ENCODE peak calls at places on chromosome 5, in seven cellular contexts. O is NCI-H82; F is CD4-positive, CD25-positive, alpha-beta regulatory T cell; D is activated CD8-positive, alpha-beta memory T cell treated with anti-CD3 and anti-CD28 coated beads for 24 hours; Y is body of pancreas; A is CD8-positive, alpha-beta T cell; S is effector CD4-positive, alpha-beta T cell. P is an unnamed sample.

GRCh38 chr5:131649160-131649559 is 14.1 kb upstream of the RAPGEF6 start:
- DNase-seq in S (no peak), Y (no peak), F (no peak), A (no peak), D (no peak), O (no peak), P (no peak)

GRCh38 chr5:179142434-179143198 is 82.4 kb downstream of the ZNF354C start:
- DNase-seq in O (no peak), S (no peak), A (no peak), D (no peak), Y (no peak), F (peak), P (no peak)

GRCh38 chr5:102654559-102655354 is 100.3 kb upstream of the PAM start:
- DNase-seq in O (no peak), A (no peak), Y (no peak), D (no peak), F (no peak), S (no peak), P (no peak)

GRCh38 chr5:111530298-111530740 is 18.0 kb upstream of the STARD4 start:
- DNase-seq in A (peak), D (peak), O (no peak), Y (peak), S (peak), F (peak), P (peak)

GRCh38 chr5:107957023-107957422 is 286.3 kb upstream of the EFNA5 start:
- DNase-seq in O (peak), A (no peak), S (no peak), D (no peak), F (no peak), Y (no peak), P (no peak)

GRCh38 chr5:83473344-83474169 is 2.0 kb downstream of the VCAN start:
- DNase-seq in S (no peak), D (peak), A (no peak), O (peak), Y (peak), F (peak), P (peak)

GRCh38 chr5:54637654-54638053 is 120.1 kb downstream of the SNX18 start:
- DNase-seq in O (no peak), S (no peak), D (no peak), F (no peak), Y (no peak), A (no peak), P (no peak)

GRCh38 chr5:87393331-87393730 is 19.4 kb downstream of the CCNH start:
- DNase-seq in O (no peak), S (no peak), Y (no peak), F (no peak), A (no peak), D (no peak), P (no peak)

GRCh38 chr5:178289438-178289837 is 56.8 kb upstream of the PHYKPL start:
- DNase-seq in O (no peak), A (no peak), Y (no peak), S (no peak), F (no peak), D (no peak), P (no peak)

GRCh38 chr5:44252545-44252944 is 136.7 kb downstream of the FGF10 start:
- DNase-seq in S (no peak), D (no peak), O (no peak), F (no peak), A (no peak), Y (no peak), P (no peak)

GRCh38 chr5:31149072-31149471 is 44.4 kb upstream of the CDH6 start:
- DNase-seq in O (no peak), F (no peak), D (no peak), Y (no peak), S (no peak), A (no peak), P (no peak)

GRCh38 chr5:111853748-111854147 is 96.8 kb upstream of the NREP start:
- DNase-seq in S (no peak), A (no peak), D (no peak), Y (no peak), O (no peak), F (no peak), P (no peak)

GRCh38 chr5:64655596-64655995 is 34.7 kb upstream of the SHISAL2B start:
- DNase-seq in O (no peak), D (no peak), F (no peak), S (no peak), Y (no peak), A (no peak), P (no peak)

GRCh38 chr5:133370281-133370890 is 242.0 kb downstream of the FSTL4 start:
- DNase-seq in Y (no peak), D (peak), O (peak), S (no peak), F (no peak), A (no peak), P (peak)

GRCh38 chr5:155471027-155471426 is 457.5 kb downstream of the KIF4B start:
- DNase-seq in A (no peak), D (no peak), F (no peak), S (no peak), O (peak), Y (no peak), P (no peak)

GRCh38 chr5:174229640-174230350 is 184.3 kb downstream of the NSG2 start:
- DNase-seq in F (no peak), O (no peak), A (no peak), S (no peak), Y (no peak), D (no peak), P (no peak)

GRCh38 chr5:159905496-159905895 is 10.8 kb upstream of the ADRA1B start:
- DNase-seq in S (no peak), A (no peak), D (no peak), O (no peak), F (no peak), Y (no peak), P (no peak)

GRCh38 chr5:81909677-81910076 is 62.1 kb upstream of the ATG10 start:
- DNase-seq in O (no peak), D (no peak), Y (no peak), S (no peak), A (no peak), F (no peak), P (no peak)

GRCh38 chr5:163894645-163895044 is 389.2 kb downstream of the MAT2B start:
- DNase-seq in S (no peak), Y (no peak), D (no peak), F (no peak), O (no peak), A (no peak), P (no peak)

GRCh38 chr5:96772542-96772941 is 35.2 kb downstream of the ERAP1 start:
- DNase-seq in F (no peak), A (no peak), D (no peak), O (no peak), Y (no peak), S (no peak), P (no peak)

GRCh38 chr5:3103241-3103855 is 351.9 kb upstream of the IRX2 start:
- DNase-seq in D (no peak), F (no peak), Y (no peak), S (no peak), O (peak), A (no peak), P (no peak)

GRCh38 chr5:2754621-2755370 is 3.3 kb upstream of the IRX2 start:
- DNase-seq in S (no peak), F (no peak), A (no peak), D (no peak), Y (no peak), O (no peak), P (no peak)

GRCh38 chr5:91135475-91136248 is 247.5 kb downstream of the ARRDC3 start:
- DNase-seq in O (peak), Y (no peak), S (no peak), A (no peak), F (no peak), D (no peak), P (no peak)

GRCh38 chr5:166625210-166625865 is 1666.1 kb upstream of the WWC1 start:
- DNase-seq in Y (no peak), O (no peak), S (no peak), D (no peak), A (no peak), F (no peak), P (no peak)

GRCh38 chr5:74056789-74057164 is 430.8 kb downstream of the ARHGEF28 start:
- DNase-seq in A (no peak), Y (peak), D (no peak), S (no peak), F (no peak), O (peak), P (no peak)

GRCh38 chr5:72459089-72459661 is 48.0 kb downstream of the ZNF366 start:
- DNase-seq in A (no peak), F (no peak), O (no peak), S (no peak), D (no peak), Y (no peak), P (no peak)

P was measured in ascending aorta.